ENCODE peak calls at places on chromosome 7, in ten cellular contexts. E, R, Y, S, H, K, L, V, X and N are unnamed samples.

GRCh38 chr7:101743995-101744360 is 73.4 kb upstream of the CUX1 start:
- DNase-seq in E (no peak), R (no peak), Y (no peak), S (peak; percentile 34), H (peak; percentile 52), K (no peak), L (no peak), V (no peak), X (no peak), N (no peak)

GRCh38 chr7:18345641-18346234 is 149.8 kb upstream of the HDAC9 start:
- DNase-seq in E (no peak), R (peak; percentile 35), Y (no peak), S (peak; percentile 33), H (peak; percentile 29), K (peak; percentile 27), L (no peak), V (no peak), X (no peak), N (no peak)

GRCh38 chr7:132709971-132710567 is 133.8 kb upstream of the PLXNA4 start:
- DNase-seq in E (no peak), R (peak; percentile 10), Y (no peak), S (no peak), H (peak; percentile 38), K (peak; percentile 32), L (no peak), V (no peak), X (no peak), N (no peak)

GRCh38 chr7:152189026-152189425 is 163.6 kb downstream of the GALNT11 start:
- DNase-seq in E (no peak), R (no peak), Y (no peak), S (no peak), H (no peak), K (no peak), L (no peak), V (no peak), X (no peak), N (no peak)

GRCh38 chr7:100156331-100157068 is 2.0 kb downstream of the TRAPPC14 start:
- DNase-seq in E (no peak), R (no peak), Y (no peak), S (no peak), H (peak; percentile 69), K (no peak), L (no peak), V (no peak), X (no peak), N (no peak)

GRCh38 chr7:19377611-19378339 is 232.6 kb upstream of the FERD3L start:
- DNase-seq in E (no peak), R (no peak), Y (no peak), S (no peak), H (no peak), K (no peak), L (no peak), V (no peak), X (no peak), N (no peak)

GRCh38 chr7:80699656-80700318 is 61.3 kb downstream of the CD36 start:
- DNase-seq in E (no peak), R (no peak), Y (no peak), S (no peak), H (no peak), K (no peak), L (no peak), V (no peak), X (no peak), N (no peak)

GRCh38 chr7:34385385-34385784 is 272.6 kb upstream of the NPSR1 start:
- DNase-seq in E (no peak), R (no peak), Y (no peak), S (no peak), H (no peak), K (no peak), L (no peak), V (no peak), X (no peak), N (no peak)

GRCh38 chr7:36984710-36985308 is 260.5 kb upstream of the AOAH start:
- DNase-seq in E (no peak), R (no peak), Y (no peak), S (no peak), H (no peak), K (no peak), L (no peak), V (no peak), X (no peak), N (no peak)

GRCh38 chr7:36987363-36987724 is 263.1 kb upstream of the AOAH start:
- DNase-seq in E (no peak), R (no peak), Y (no peak), S (no peak), H (no peak), K (no peak), L (no peak), V (no peak), X (no peak), N (no peak)

GRCh38 chr7:36985866-36986402 is 261.6 kb upstream of the AOAH start:
- DNase-seq in E (no peak), R (no peak), Y (no peak), S (no peak), H (no peak), K (no peak), L (no peak), V (no peak), X (no peak), N (no peak)

GRCh38 chr7:36984051-36984492 is 259.8 kb upstream of the AOAH start:
- DNase-seq in E (no peak), R (peak; percentile 86), Y (no peak), S (no peak), H (no peak), K (no peak), L (no peak), V (no peak), X (no peak), N (no peak)

GRCh38 chr7:36986429-36987362 is 262.4 kb upstream of the AOAH start:
- DNase-seq in E (no peak), R (peak; percentile 36), Y (peak; percentile 41), S (peak; percentile 53), H (peak; percentile 70), K (peak; percentile 69), L (no peak), V (peak; percentile 68), X (no peak), N (no peak)
- H3K4me3 ChIP-seq in E (no peak overlapping the region), R (no peak overlapping the region), Y (no peak overlapping the region), S (no peak overlapping the region), H (no peak overlapping the region), K (no peak overlapping the region), L (no peak overlapping the region), V (no peak overlapping the region), X (no peak overlapping the region), N (peak overlapping the region; percentile 22)

DNA sequence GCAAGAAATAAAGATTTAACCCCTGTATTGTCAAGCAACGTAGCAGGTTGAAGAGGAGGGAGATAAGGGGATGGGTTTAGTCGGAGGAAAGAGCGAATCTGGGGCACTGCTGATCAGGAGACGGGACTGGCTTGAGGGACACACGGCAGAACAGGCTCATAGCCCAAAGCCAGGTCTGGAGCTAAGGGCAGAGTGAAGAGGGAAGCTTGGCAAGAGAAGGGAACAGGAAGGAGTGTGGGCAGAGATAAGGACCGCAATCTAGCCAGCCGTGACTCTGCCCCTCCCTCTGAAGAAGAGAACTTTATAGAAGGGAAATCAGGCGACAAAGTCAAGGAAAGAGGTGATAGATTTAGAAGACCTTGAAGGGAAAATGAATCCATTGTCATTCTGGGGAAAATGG is 67.6 kb downstream of the CAV1 start:
- DNase-seq in E (no peak), R (no peak), Y (no peak), S (peak; percentile 45), H (peak; percentile 23), K (peak; percentile 48), L (no peak), V (no peak), X (no peak), N (no peak)
- TF ChIP-seq EP300 in E (no peak), R (no peak), Y (no peak), S (no peak), H (no peak), K (no peak), L (no peak), V (no peak), X (no peak), N (no peak)

GRCh38 chr7:134993877-134994456 is 7.7 kb downstream of the AGBL3 start:
- DNase-seq in E (no peak), R (no peak), Y (no peak), S (no peak), H (no peak), K (no peak), L (no peak), V (no peak), X (no peak), N (no peak)

GRCh38 chr7:134996097-134996550 is 9.8 kb downstream of the AGBL3 start:
- DNase-seq in E (peak; percentile 96), R (no peak), Y (no peak), S (peak; percentile 32), H (no peak), K (no peak), L (no peak), V (no peak), X (no peak), N (no peak)

GRCh38 chr7:134995239-134996096 is 9.2 kb downstream of the AGBL3 start:
- DNase-seq in E (peak; percentile 87), R (no peak), Y (no peak), S (no peak), H (no peak), K (no peak), L (no peak), V (no peak), X (no peak), N (no peak)

GRCh38 chr7:134991469-134992339 is 5.4 kb downstream of the AGBL3 start:
- DNase-seq in E (no peak), R (peak; percentile 93), Y (no peak), S (no peak), H (no peak), K (no peak), L (no peak), V (no peak), X (no peak), N (no peak)

DNA sequence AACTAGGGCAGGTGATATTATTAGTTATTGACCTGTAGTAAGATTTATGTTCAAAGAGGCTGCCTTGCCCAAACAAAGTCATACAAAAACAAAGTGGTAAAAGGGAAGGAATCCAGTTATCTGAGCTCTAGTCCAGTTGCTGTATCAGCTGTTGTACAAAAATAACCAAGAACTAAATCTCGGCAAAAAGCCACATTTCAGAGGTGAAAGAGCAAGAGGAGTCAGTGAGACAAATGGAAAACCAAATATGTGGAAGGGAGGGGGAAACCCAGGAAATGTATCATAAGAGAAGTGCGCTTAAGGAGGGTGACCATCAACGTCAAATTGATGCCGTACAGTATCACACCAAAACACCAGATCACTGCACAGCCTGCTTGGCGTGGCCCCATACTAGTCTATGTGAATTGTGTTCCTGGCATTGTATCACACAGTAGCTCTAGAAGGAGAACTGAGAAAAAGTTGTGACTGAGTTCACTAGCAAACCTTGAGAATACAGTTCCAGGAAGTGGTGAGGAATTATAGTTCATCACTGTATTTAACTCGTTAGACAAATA is 6.4 kb downstream of the AGBL3 start:
- DNase-seq in E (peak; percentile 96), R (no peak), Y (no peak), S (no peak), H (no peak), K (no peak), L (no peak), V (no peak), X (no peak), N (no peak)
- TF ChIP-seq POLR2AphosphoS5 in E (peak; percentile 90), R (no peak), Y (no peak), S (no peak), H (no peak), K (no peak), L (no peak), V (no peak), X (no peak), N (no peak)

DNA sequence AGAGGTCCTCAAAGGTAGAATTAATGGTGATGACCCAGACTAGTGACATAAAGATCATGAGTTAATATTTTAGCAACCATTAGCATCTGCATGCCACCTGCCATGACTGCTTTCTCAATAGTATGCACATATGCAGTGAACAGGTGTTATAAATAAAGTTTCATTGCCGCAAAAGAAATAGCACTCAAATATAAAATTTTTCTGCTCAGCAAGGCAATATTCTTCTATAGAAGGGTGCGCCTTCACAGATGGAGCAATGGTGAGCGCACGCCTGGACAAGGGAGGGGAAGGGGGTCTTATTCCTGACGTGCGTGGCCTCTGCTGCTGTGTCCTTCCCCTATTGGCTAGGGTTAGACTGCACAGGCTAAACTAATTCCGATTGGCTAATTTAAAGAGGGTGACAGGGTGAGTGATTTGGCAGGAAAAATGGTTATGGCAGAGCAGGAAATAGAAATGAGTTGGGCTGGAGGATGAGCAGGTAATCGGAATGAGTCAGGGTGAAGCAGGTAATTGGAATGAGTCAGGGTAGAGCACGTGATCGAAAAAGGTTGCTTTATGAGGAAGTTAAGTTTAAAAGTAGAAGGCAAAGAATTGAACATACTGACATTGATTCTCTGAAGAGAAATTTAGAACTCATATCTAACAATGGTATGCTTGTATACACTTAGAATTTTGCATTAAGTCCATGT is 24.7 kb upstream of the TRIM24 start:
- DNase-seq in E (no peak), R (no peak), Y (no peak), S (no peak), H (no peak), K (no peak), L (no peak), V (no peak), X (no peak), N (no peak)
- H3K4me3 ChIP-seq in E (no peak overlapping the region), R (no peak overlapping the region), Y (no peak overlapping the region), S (no peak overlapping the region), H (no peak overlapping the region), K (no peak overlapping the region), L (no peak overlapping the region), V (no peak overlapping the region), X (no peak overlapping the region), N (no peak overlapping the region)